ENCODE peak calls at places on chromosomes 13 and 19, in four cellular contexts. One of them, this sample, is unnamed.

GRCh38 chr19:19021115-19021514 is 12.2 kb downstream of the SUGP2 start:
- DNase-seq in EL: peak
- DNase-seq in non-pigmented ciliary epithelial cell: no peak
- DNase-seq in cardiac muscle cell: peak
- DNase-seq in this sample: peak

GRCh38 chr19:47309038-47309437 is 623 bp upstream of the C5AR1 start:
- DNase-seq in EL: no peak
- DNase-seq in non-pigmented ciliary epithelial cell: no peak
- DNase-seq in cardiac muscle cell: peak
- DNase-seq in this sample: no peak

GRCh38 chr19:35718345-35719041 is 690 bp downstream of the KMT2B start:
- DNase-seq in EL: peak
- DNase-seq in non-pigmented ciliary epithelial cell: no peak
- DNase-seq in cardiac muscle cell: peak
- DNase-seq in this sample: peak

GRCh38 chr13:73971481-73971880 is 162.7 kb downstream of the KLF12 start:
- DNase-seq in EL: no peak
- DNase-seq in non-pigmented ciliary epithelial cell: no peak
- DNase-seq in cardiac muscle cell: no peak
- DNase-seq in this sample: no peak

GRCh38 chr13:49214917-49215376 is 5.2 kb upstream of the MLNR start:
- DNase-seq in EL: peak
- DNase-seq in non-pigmented ciliary epithelial cell: no peak
- DNase-seq in cardiac muscle cell: peak
- DNase-seq in this sample: peak

GRCh38 chr13:111514646-111515617 is 194.5 kb downstream of the TEX29 start:
- DNase-seq in EL: no peak
- DNase-seq in non-pigmented ciliary epithelial cell: no peak
- DNase-seq in cardiac muscle cell: no peak
- DNase-seq in this sample: no peak

GRCh38 chr13:113774177-113775107 is 15.4 kb downstream of the TMEM255B start:
- DNase-seq in EL: peak
- DNase-seq in non-pigmented ciliary epithelial cell: no peak
- DNase-seq in cardiac muscle cell: peak
- DNase-seq in this sample: peak

GRCh38 chr13:107075576-107075975 is 507.6 kb upstream of the ARGLU1 start:
- DNase-seq in EL: no peak
- DNase-seq in non-pigmented ciliary epithelial cell: no peak
- DNase-seq in cardiac muscle cell: no peak
- DNase-seq in this sample: no peak

GRCh38 chr13:36428083-36428482 is 4.2 kb upstream of the CCNA1 start:
- DNase-seq in EL: no peak
- DNase-seq in non-pigmented ciliary epithelial cell: no peak
- DNase-seq in cardiac muscle cell: peak
- DNase-seq in this sample: peak

GRCh38 chr19:55600336-55601028 is 394 bp downstream of the ZNF524 start:
- DNase-seq in EL: peak
- DNase-seq in non-pigmented ciliary epithelial cell: no peak
- DNase-seq in cardiac muscle cell: no peak
- DNase-seq in this sample: no peak

GRCh38 chr19:47260476-47260875 is 4.2 kb downstream of the CCDC9 start:
- DNase-seq in EL: no peak
- DNase-seq in non-pigmented ciliary epithelial cell: no peak
- DNase-seq in cardiac muscle cell: no peak
- DNase-seq in this sample: no peak

GRCh38 chr19:13765395-13766094 is 1.2 kb downstream of the MRI1 start:
- DNase-seq in EL: no peak
- DNase-seq in non-pigmented ciliary epithelial cell: no peak
- DNase-seq in cardiac muscle cell: no peak
- DNase-seq in this sample: no peak

GRCh38 chr13:65090191-65090590 is 2139.9 kb downstream of the PCDH9 start:
- DNase-seq in EL: peak
- DNase-seq in non-pigmented ciliary epithelial cell: no peak
- DNase-seq in cardiac muscle cell: no peak
- DNase-seq in this sample: no peak

GRCh38 chr13:79631260-79631659 is 150.3 kb downstream of the NDFIP2 start:
- DNase-seq in EL: peak
- DNase-seq in non-pigmented ciliary epithelial cell: peak
- DNase-seq in cardiac muscle cell: peak
- DNase-seq in this sample: peak

GRCh38 chr13:95296326-95296939 is 4.8 kb downstream of the ABCC4 start:
- DNase-seq in EL: no peak
- DNase-seq in non-pigmented ciliary epithelial cell: no peak
- DNase-seq in cardiac muscle cell: peak
- DNase-seq in this sample: peak